ENCODE peak calls at places on chromosomes 7 and 10, in five cellular contexts. Q is psoas muscle, R is SJSA1, I is heart left ventricle, U is choroid plexus epithelial cell. B is an unnamed sample.

GRCh38 chr10:31936933-31937332 is 8.3 kb upstream of the ARHGAP12 start:
- DNase-seq in I (no peak), U (no peak), R (no peak), Q (no peak), B (no peak)

GRCh38 chr7:28957064-28957821 is 887 bp downstream of the TRIL start:
- DNase-seq in U (peak), R (peak), I (peak), Q (peak), B (peak)

GRCh38 chr7:75776295-75776971 is 4.4 kb upstream of the CCL26 start:
- DNase-seq in Q (no peak), U (peak), R (peak), I (no peak), B (peak)

GRCh38 chr7:37409456-37409855 is 39.2 kb downstream of the ELMO1 start:
- DNase-seq in U (no peak), R (no peak), I (no peak), Q (no peak), B (no peak)

GRCh38 chr7:99024066-99024465 is 119.8 kb downstream of the SMURF1 start:
- DNase-seq in Q (no peak), R (no peak), I (no peak), U (no peak), B (no peak)

GRCh38 chr7:41701068-41701467 is 1.8 kb downstream of the INHBA start:
- DNase-seq in U (no peak), Q (no peak), I (no peak), R (no peak), B (no peak)

GRCh38 chr10:62666264-62666663 is 138.3 kb upstream of the ADO start:
- DNase-seq in R (no peak), Q (no peak), I (no peak), U (no peak), B (no peak)

GRCh38 chr7:90946711-90947501 is 317.3 kb upstream of the FZD1 start:
- DNase-seq in I (no peak), Q (no peak), U (no peak), R (no peak), B (no peak)

GRCh38 chr10:101072923-101073322 is 11.1 kb downstream of the KAZALD1 start:
- DNase-seq in Q (no peak), I (no peak), U (no peak), R (no peak), B (no peak)

GRCh38 chr10:13991353-13991752 is 339.4 kb downstream of the FRMD4A start:
- DNase-seq in I (no peak), R (no peak), Q (no peak), U (no peak), B (no peak)
- H3K4me3 ChIP-seq in I (no peak), R (no peak), Q (no peak), U (no peak), B (no peak)

DNA sequence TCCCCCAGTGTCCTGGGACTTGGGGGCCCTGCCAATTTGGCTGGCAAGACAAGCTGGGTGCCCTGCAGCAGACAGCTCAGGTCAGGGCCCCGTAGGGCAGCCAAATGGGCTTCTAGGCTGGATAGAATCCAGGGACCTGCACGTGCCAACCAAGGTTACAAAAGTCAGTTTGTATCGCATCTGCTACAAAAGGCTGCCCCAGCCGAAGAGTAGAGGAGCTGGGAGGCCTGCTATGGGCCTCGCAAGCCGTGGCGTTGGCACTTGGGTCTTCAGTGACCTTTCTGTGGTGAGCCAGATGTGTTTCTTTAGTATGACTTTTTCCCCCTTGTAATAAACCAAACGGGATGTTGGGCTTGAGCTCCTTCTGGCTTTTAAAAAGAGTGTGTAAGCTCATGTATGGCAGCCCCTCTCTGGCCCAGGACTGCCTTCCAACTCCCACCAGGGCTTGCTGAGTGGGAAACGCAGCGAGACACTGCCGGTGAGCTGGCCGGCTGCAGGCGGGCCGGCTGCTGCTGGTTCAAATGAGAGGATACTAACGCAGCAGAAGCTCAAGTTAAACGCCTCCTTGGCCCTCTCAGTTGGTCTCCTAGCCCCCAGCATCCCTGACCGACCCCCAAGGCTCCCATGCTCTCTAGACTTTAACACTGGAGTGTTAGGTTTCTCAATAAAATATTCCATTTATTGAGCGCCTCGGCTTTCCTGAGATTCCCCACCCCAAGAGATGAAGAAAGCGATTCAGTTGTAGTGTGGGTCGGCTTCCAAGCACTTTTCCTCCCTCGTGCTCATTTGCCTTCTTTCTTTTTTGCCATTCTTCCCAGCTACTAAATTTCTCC is 3.1 kb upstream of the HOXA10 start:
- DNase-seq in R (peak), I (no peak), Q (peak), U (no peak), B (no peak)
- H3K4me3 ChIP-seq in R (peak), I (no peak), Q (peak), U (no peak), B (peak)

GRCh38 chr7:78296689-78297371 is 498.3 kb downstream of the PHTF2 start:
- DNase-seq in R (no peak), U (no peak), Q (no peak), I (no peak), B (no peak)
- H3K4me3 ChIP-seq in R (no peak), U (no peak), Q (no peak), I (no peak), B (no peak)

GRCh38 chr7:17297243-17297642 is 1.2 kb upstream of the AHR start:
- DNase-seq in Q (no peak), U (no peak), R (no peak), I (no peak), B (no peak)

GRCh38 chr7:17300012-17300411 is 1.6 kb downstream of the AHR start:
- DNase-seq in R (peak), I (no peak), U (no peak), Q (no peak), B (no peak)

GRCh38 chr7:17298840-17299476 is 506 bp downstream of the AHR start:
- DNase-seq in Q (peak), R (no peak), U (no peak), I (peak), B (peak)

GRCh38 chr7:17299477-17299991 is 1.1 kb downstream of the AHR start:
- DNase-seq in R (peak), Q (no peak), U (peak), I (no peak), B (peak)

GRCh38 chr7:17298102-17298839 is at the start of gene AHR:
- DNase-seq in I (peak), Q (peak), U (peak), R (peak), B (peak)
- H3K4me3 ChIP-seq in I (peak), Q (peak), U (peak), R (peak), B (peak)